ENCODE peak calls at places on chromosomes 5 and 9, in four cellular contexts. M, X, T and E are unnamed samples.

GRCh38 chr9:124280176-124280691 is 22.5 kb downstream of the NEK6 start:
- DNase-seq in X (no peak), T (peak; percentile 69), M (no peak), E (peak; percentile 50)

GRCh38 chr9:80692751-80693150 is 996.6 kb downstream of the TLE1 start:
- DNase-seq in M (no peak), X (no peak), T (no peak), E (no peak)

GRCh38 chr9:105064248-105065118 is 136.5 kb upstream of the ABCA1 start:
- DNase-seq in M (peak; percentile 89), T (peak; percentile 95), X (peak; percentile 86), E (peak; percentile 91)

GRCh38 chr9:16729656-16730055 is 140.8 kb downstream of the BNC2 start:
- DNase-seq in X (no peak), T (no peak), M (no peak), E (no peak)

GRCh38 chr9:13149454-13149853 is 130.0 kb downstream of the MPDZ start:
- DNase-seq in M (no peak), T (no peak), X (no peak), E (no peak)

GRCh38 chr9:132546148-132547051 is 36.0 kb upstream of the BARHL1 start:
- DNase-seq in X (no peak), M (peak; percentile 50), T (peak; percentile 64), E (peak; percentile 30)

GRCh38 chr5:155307219-155307618 is 293.7 kb downstream of the KIF4B start:
- DNase-seq in X (no peak), M (no peak), T (no peak), E (no peak)

GRCh38 chr5:92941806-92942205 is 639.2 kb downstream of the NR2F1-AS1 start:
- DNase-seq in T (no peak), X (no peak), M (no peak), E (no peak)

GRCh38 chr9:75667155-75667554 is 223.3 kb upstream of the PCSK5 start:
- DNase-seq in M (no peak), T (no peak), X (no peak), E (no peak)

GRCh38 chr5:72525816-72526215 is 18.6 kb upstream of the ZNF366 start:
- DNase-seq in X (no peak), M (no peak), T (peak; percentile 71), E (no peak)

GRCh38 chr5:72537166-72537565 is 30.0 kb upstream of the ZNF366 start:
- DNase-seq in T (no peak), M (no peak), X (no peak), E (no peak)

GRCh38 chr5:72529383-72529782 is 22.2 kb upstream of the ZNF366 start:
- DNase-seq in T (no peak), X (no peak), M (no peak), E (no peak)

DNA sequence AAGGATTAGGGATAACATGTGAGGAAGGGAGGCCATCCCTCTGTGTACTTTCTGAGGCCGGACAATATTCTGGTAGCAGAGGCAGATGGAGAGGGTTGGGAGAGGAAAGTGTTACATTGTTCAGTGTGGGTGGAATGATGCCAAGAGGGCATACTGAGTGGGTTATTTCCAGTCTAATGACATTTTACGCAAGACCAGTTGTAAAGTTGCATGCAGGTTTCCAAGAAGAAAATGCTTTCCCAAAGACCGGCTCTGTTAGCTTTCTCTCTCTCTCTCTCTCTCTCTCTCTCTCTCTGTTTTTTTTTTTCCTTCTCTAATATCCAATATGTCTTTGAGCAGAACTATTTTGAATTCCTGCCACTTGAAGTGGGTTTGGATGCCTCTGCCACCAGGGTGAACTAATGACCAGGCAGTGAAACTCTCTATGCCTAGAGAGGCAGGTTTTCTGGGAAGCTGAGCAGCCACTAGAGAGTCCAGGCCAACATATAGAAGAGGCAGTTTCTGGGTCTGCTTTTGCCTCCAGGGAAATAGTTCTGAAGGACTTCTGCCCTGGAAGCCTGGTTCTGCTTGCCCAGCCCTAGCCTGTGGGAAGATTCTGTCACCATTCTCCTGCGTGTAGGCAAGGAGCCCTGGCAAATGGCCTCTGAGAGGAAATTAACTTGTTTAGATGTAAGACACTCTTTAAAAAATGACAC is 24.4 kb upstream of the ZNF366 start:
- DNase-seq in M (no peak), T (no peak), X (no peak), E (no peak)
- H3K4me3 ChIP-seq in M (no peak overlapping the region), T (no peak overlapping the region), X (no peak overlapping the region), E (no peak overlapping the region)

DNA sequence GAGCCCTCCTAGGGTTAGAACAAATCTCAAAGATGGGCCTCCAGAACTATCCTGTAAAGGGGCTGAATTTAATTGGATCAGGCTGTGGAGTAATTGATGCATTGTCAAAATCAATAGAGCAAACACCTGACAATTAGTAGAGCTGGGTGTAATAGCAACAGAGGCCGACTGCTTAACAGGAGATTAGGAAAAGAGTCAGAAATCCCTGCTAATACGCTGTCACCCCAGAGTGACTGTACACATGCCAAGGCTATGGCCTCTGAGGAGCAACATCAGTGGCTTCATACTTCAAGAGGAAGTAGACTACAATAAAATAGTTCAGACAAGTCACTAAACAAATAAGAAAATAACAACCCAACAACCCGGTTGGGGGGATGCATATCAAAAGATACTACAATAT is 18.7 kb upstream of the GRPEL2 start:
- DNase-seq in T (no peak), M (no peak), X (no peak), E (no peak)
- H3K27ac ChIP-seq in T (no peak overlapping the region), M (no peak overlapping the region), X (no peak overlapping the region), E (no peak overlapping the region)

GRCh38 chr5:36724429-36725332 is 118.3 kb downstream of the SLC1A3 start:
- DNase-seq in X (no peak), M (peak; percentile 25), T (no peak), E (no peak)
- H3K4me1 ChIP-seq in X (no peaks in the 10 kb centered on the region), M (no peaks in the 10 kb centered on the region), T (no peaks in the 10 kb centered on the region), E (no peaks in the 10 kb centered on the region)

GRCh38 chr5:151236888-151237287 is 13.0 kb upstream of the CCDC69 start:
- DNase-seq in X (no peak), M (no peak), T (no peak), E (no peak)

GRCh38 chr5:151230048-151230680 is 6.3 kb upstream of the CCDC69 start:
- DNase-seq in T (no peak), X (no peak), M (no peak), E (no peak)

GRCh38 chr5:151234476-151235238 is 10.8 kb upstream of the CCDC69 start:
- DNase-seq in X (peak; percentile 50), T (peak; percentile 78), M (peak; percentile 25), E (peak; percentile 93)

GRCh38 chr5:151231359-151231758 is 7.5 kb upstream of the CCDC69 start:
- DNase-seq in M (no peak), X (no peak), T (no peak), E (no peak)

GRCh38 chr5:151233576-151234202 is 9.8 kb upstream of the CCDC69 start:
- DNase-seq in X (no peak), T (no peak), M (no peak), E (no peak)
- H3K4me3 ChIP-seq in X (no peak overlapping the region), T (no peak overlapping the region), M (no peak overlapping the region), E (no peak overlapping the region)

DNA sequence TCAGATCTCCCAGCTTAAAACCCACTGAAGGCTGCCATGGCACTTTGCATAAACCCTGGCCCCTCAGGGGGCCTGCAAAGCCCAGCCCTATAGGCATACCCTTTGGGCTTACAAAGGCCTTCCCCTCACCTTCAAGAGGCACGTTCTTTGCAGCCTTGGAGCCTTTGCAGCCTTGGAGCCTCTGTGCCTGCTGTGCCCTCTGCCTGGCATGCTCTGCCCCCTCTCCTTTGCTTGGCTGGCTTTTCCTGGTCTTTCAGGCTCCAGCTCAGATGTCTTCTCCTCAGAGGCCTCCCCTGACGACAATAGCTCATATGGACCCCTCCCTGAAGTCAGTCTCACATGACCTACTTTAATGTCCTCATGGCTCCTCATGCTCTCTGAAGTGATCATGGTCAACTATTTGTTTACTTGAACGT is 60.3 kb downstream of the CXXC5 start:
- DNase-seq in M (no peak), T (peak; percentile 4), X (no peak), E (no peak)
- H3K27ac ChIP-seq in M (no peak overlapping the region), T (peak overlapping the region; percentile 56), X (no peak overlapping the region), E (no peak overlapping the region)

GRCh38 chr5:81021486-81021885 is 61.3 kb downstream of the RASGRF2 start:
- DNase-seq in M (no peak), T (no peak), X (no peak), E (no peak)
- H3K4me1 ChIP-seq in M (peaks cover 7% of the 10 kb centered on the region), T (no peaks in the 10 kb centered on the region), X (no peaks in the 10 kb centered on the region), E (no peaks in the 10 kb centered on the region)

GRCh38 chr5:3197237-3197636 is 398.4 kb upstream of the IRX1 start:
- DNase-seq in M (no peak), T (no peak), X (no peak), E (no peak)

GRCh38 chr5:3199941-3200340 is 395.7 kb upstream of the IRX1 start:
- DNase-seq in M (no peak), T (no peak), X (no peak), E (no peak)

GRCh38 chr5:3200356-3200755 is 395.3 kb upstream of the IRX1 start:
- DNase-seq in T (no peak), X (no peak), M (no peak), E (no peak)

GRCh38 chr5:3195991-3196390 is 399.6 kb upstream of the IRX1 start:
- DNase-seq in T (no peak), M (no peak), X (no peak), E (no peak)

GRCh38 chr5:3197699-3198098 is 397.9 kb upstream of the IRX1 start:
- DNase-seq in T (peak; percentile 48), X (no peak), M (no peak), E (no peak)
- H3K4me3 ChIP-seq in T (peak overlapping the region; percentile 9), X (no peak overlapping the region), M (no peak overlapping the region), E (no peak overlapping the region)

DNA sequence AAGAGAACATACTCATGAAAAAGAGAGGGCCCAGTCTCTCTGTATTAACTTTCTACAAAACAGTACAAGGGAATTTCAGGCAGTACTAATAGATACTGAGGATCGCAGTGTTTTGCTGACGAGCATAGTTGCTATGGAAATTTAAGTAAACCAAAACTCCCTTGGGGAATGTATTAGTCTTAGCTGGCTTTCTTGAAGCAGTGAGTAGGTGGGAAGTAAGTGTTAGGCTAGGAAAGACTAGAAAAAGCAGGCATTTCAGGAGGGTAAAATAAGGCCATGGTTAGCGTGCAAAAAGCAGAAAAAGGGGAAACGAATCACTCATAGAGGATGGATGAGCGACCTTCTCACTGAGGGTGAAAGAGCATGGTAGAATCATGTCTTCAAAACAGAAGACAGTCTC is 84.3 kb upstream of the ACTBL2 start:
- DNase-seq in X (no peak), T (peak; percentile 39), M (no peak), E (no peak)
- H3K27ac ChIP-seq in X (peak overlapping the region; percentile 43), T (no peak overlapping the region), M (no peak overlapping the region), E (no peak overlapping the region)

DNA sequence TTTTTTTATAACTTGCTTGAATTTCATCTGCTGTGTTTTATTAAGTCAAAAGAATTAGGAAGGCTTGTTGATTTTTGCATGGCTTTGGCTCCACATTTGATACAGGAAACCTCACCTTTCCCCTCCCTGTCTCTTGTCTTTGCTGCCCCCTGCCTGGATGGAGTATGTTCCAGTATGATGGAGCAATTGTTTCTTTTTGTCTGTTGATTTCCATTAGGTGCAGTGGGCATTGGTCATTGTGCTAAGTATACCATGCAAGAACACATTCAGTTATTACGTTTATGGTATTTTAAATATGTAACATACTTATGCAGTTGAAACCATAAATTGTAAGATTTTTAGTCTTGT is 19.6 kb downstream of the TJP2 start:
- DNase-seq in X (no peak), M (no peak), T (no peak), E (no peak)
- H3K4me1 ChIP-seq in X (no peaks in the 10 kb centered on the region), M (no peaks in the 10 kb centered on the region), T (peaks cover 40% of the 10 kb centered on the region), E (peaks cover 6% of the 10 kb centered on the region)